ENCODE peak calls at places on chromosomes 13 and 19, in nine cellular contexts. P, W, M, R, B, H, T, U and A are unnamed samples. For H3K27me3, the result is how much of the 10 kb centered on the place peaks cover.

GRCh38 chr13:48976677-48977625 is 1.2 kb downstream of the FNDC3A start:
- DNase-seq in M (no peak), P (no peak), H (no peak), U (peak), W (no peak), T (peak), B (no peak), R (peak), A (no peak)

GRCh38 chr13:18949970-18950369 is 231.7 kb downstream of the TUBA3C start:
- DNase-seq in M (no peak), B (no peak), T (no peak), H (no peak), W (no peak), P (no peak), U (no peak), R (no peak), A (no peak)

GRCh38 chr13:46756977-46757376 is 40.0 kb downstream of the ESD start:
- DNase-seq in R (peak), U (no peak), H (no peak), M (no peak), T (no peak), W (no peak), P (no peak), B (no peak), A (no peak)

GRCh38 chr13:30224732-30225131 is 82.6 kb downstream of the KATNAL1 start:
- DNase-seq in M (no peak), U (peak), H (no peak), P (no peak), B (no peak), T (no peak), W (no peak), R (no peak), A (no peak)

GRCh38 chr13:76992548-76993001 is 694 bp downstream of the CLN5 start:
- DNase-seq in U (peak), M (no peak), B (no peak), R (peak), H (peak), W (peak), T (peak), P (peak), A (no peak)

GRCh38 chr13:93559718-93560117 is 333.1 kb downstream of the GPC6 start:
- DNase-seq in P (no peak), B (no peak), T (no peak), W (no peak), H (no peak), R (peak), U (peak), M (no peak), A (no peak)

GRCh38 chr13:33445024-33445423 is 159.5 kb upstream of the STARD13 start:
- DNase-seq in R (no peak), M (no peak), W (no peak), T (no peak), P (no peak), B (no peak), H (no peak), U (no peak), A (no peak)

GRCh38 chr19:35055715-35056179 is 14.2 kb downstream of the HPN start:
- DNase-seq in P (no peak), B (no peak), W (no peak), R (no peak), T (peak), U (no peak), M (no peak), H (peak), A (no peak)

GRCh38 chr13:36986462-36987240 is 12.5 kb downstream of the ALG5 start:
- DNase-seq in H (no peak), U (no peak), P (no peak), B (no peak), R (no peak), M (no peak), T (no peak), W (no peak), A (no peak)

GRCh38 chr19:17488593-17489391 is 18.5 kb downstream of the SLC27A1 start:
- DNase-seq in W (peak), U (no peak), B (no peak), T (no peak), M (peak), H (peak), R (peak), P (peak), A (no peak)

GRCh38 chr19:17847538-17848366 is at the start of gene JAK3:
- DNase-seq in M (no peak), R (peak), T (peak), B (peak), W (peak), H (peak), P (peak), U (no peak), A (peak)

GRCh38 chr13:76884571-76885202 is 1.5 kb downstream of the KCTD12 start:
- DNase-seq in P (no peak), T (no peak), U (peak), W (no peak), M (no peak), B (no peak), R (peak), H (no peak), A (no peak)

DNA sequence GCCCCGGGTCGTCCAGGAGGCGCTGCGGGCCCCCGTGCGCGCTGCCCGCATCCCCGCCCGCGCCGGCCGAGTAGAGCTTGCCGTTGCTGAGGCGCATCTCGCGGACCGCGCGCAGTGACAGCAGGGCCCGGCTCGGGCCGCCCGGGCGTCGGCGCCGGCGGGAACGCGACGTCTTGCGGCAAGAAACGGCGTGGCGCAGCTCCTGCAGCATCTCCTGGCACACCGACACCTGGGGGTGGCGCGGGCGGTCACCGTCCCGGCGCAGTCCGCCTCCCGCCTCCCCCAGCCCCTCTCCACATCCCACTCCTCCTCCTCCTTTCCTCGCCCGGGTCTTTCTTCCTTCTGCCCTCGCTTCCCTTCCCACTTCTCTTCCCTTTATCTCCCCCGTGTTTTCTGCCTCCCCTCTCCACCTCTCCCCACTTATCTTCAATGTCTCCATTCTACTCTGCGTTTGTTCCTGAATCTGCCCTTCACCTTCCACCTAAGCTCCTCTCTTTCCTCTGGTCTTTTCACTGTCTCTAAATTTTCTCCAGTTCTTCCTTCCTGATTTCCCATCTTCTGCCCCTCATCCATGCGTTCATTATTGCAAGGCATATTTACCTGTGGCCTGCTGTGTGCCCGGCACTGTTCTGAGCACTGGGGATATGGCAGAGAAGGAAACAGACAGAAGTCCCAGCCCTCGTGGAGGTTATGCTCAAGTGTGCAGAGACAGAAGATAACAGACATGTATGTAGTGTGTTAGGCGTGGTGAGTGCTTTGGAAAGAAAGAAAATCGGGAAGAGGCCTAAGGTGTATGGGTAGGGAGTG is 5.2 kb upstream of the ATP1A3 start:
- DNase-seq in R (no peak), H (peak), T (peak), U (no peak), B (no peak), M (no peak), W (no peak), P (no peak), A (no peak)
- H3K27me3 ChIP-seq in R (under half), H (under half), T (under half), U (under half), B (under half), M (under half), W (half or more), P (under half), A (under half)

DNA sequence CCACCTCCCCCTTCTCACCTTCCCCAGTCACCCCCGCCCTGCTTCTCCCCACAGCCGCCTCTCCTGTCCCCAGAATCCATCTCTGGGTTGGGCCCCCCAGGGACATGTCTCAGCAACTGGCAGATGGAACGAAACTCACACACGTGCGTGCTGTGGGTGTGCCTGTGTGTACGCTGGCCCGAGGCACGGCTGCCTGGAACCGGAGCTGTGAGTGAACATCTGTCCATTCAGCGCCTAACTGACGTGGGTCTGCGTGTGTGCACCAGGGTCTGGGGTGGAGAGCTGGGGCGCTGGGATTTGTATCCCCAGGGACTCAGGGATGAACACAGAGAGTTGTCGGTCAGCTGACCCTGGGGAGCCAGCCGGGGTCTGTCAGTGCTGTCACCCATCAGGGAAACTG is 752 bp upstream of the HAS1 start:
- DNase-seq in M (no peak), U (no peak), B (no peak), T (no peak), P (no peak), H (no peak), R (no peak), W (no peak), A (peak)
- H3K27ac ChIP-seq in M (no peak), U (no peak), B (no peak), T (peak), P (no peak), H (no peak), R (no peak), W (no peak), A (no peak)

DNA sequence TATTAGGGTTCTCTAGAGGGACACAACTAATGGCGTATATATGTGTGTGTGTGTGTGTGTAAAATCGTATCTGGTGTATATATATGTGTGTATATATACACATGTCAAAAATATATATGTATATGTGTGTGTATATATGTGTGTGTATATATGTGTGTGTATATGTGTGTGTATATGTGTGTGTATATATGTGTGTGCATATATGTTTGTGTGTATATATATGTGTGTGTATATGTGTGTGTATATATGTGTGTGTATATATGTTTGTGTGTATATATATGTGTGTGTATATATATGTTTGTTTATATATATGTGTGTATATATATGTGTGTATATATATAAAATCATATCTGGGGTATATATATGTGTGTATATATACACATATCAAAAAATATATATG is 5.4 kb upstream of the LILRB5 start:
- DNase-seq in U (no peak), M (no peak), T (no peak), R (no peak), H (no peak), B (no peak), P (no peak), W (no peak), A (no peak)
- H3K27me3 ChIP-seq in U (under half), M (under half), T (under half), R (under half), H (under half), B (under half), P (under half), W (under half), A (under half)

GRCh38 chr19:12997967-12998940 is 3.0 kb downstream of the NFIX start:
- DNase-seq in H (no peak), P (no peak), R (no peak), M (no peak), U (no peak), W (no peak), T (no peak), B (no peak), A (peak)
- H3K27ac ChIP-seq in H (no peak), P (peak), R (peak), M (peak), U (no peak), W (no peak), T (peak), B (peak), A (peak)

GRCh38 chr13:57036290-57036689 is 104.4 kb upstream of the PRR20A start:
- DNase-seq in M (no peak), U (no peak), P (no peak), W (no peak), B (no peak), H (no peak), R (no peak), T (no peak), A (no peak)

DNA sequence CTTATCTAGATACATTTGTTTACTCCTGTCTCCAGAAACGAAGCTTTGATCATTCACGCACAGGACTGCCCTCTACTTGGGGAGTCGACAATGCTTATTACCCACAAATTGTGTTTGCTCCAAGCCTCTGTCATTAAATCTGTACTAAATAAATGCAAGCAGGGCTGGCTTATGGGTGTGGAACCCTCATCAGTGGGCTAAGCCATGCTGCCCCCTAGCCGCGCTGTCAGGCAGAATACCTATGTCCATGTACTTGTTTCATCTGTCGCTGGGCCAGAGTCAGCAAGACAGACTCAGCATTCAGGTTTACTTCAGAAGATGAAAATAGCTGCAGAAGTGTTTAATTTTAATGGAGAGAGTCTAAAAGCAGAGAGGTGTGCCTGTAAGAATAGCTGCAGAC is 110.0 kb upstream of the PRR20A start:
- DNase-seq in B (no peak), T (no peak), M (no peak), W (no peak), P (no peak), R (no peak), U (no peak), H (no peak), A (no peak)
- H3K27me3 ChIP-seq in B (under half), T (under half), M (under half), W (under half), P (under half), R (under half), U (under half), H (under half), A (under half)

DNA sequence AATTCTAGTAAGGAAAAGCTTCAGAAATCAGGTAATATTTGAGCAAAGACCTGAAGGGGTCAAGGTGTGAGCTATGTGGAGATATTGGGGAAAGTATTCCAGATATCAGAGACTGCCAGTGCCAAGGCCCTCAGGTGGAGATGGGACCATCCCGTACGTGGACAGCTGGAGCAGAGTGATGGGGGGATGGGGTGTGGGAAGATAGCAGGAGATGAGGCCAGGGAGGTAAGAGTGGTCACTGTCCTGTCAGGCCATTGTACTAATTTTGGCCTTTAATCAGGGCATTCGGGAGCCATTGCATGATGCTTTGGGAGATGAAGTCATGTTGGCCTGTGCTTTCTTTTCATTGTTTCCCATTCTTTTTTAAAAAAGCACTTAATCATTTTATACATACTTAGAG is 13.1 kb upstream of the GPR18 start:
- DNase-seq in W (no peak), H (no peak), U (no peak), B (no peak), R (no peak), P (no peak), M (no peak), T (no peak), A (no peak)
- H3K27ac ChIP-seq in W (no peak), H (no peak), U (no peak), B (no peak), R (no peak), P (peak), M (peak), T (no peak), A (no peak)

GRCh38 chr13:58963321-58963720 is 1200.4 kb downstream of the DIAPH3 start:
- DNase-seq in R (no peak), B (no peak), H (no peak), T (no peak), M (no peak), P (no peak), W (no peak), U (peak), A (no peak)
- H3K27me3 ChIP-seq in R (under half), B (under half), H (under half), T (under half), M (under half), P (under half), W (under half), U (under half), A (under half)

GRCh38 chr13:113041821-113042335 is 63.7 kb upstream of the F7 start:
- DNase-seq in U (no peak), R (no peak), B (no peak), H (no peak), T (no peak), P (no peak), W (no peak), M (no peak), A (no peak)

GRCh38 chr13:113042456-113042855 is 63.1 kb upstream of the F7 start:
- DNase-seq in R (no peak), W (no peak), U (no peak), B (no peak), H (no peak), T (no peak), M (no peak), P (no peak), A (no peak)

GRCh38 chr13:113041293-113041690 is 64.3 kb upstream of the F7 start:
- DNase-seq in R (no peak), M (no peak), P (no peak), W (no peak), B (no peak), H (no peak), T (no peak), U (no peak), A (no peak)

GRCh38 chr13:113040597-113041292 is 64.8 kb upstream of the F7 start:
- DNase-seq in U (no peak), R (no peak), M (no peak), P (no peak), W (no peak), H (no peak), T (no peak), B (no peak), A (no peak)

DNA sequence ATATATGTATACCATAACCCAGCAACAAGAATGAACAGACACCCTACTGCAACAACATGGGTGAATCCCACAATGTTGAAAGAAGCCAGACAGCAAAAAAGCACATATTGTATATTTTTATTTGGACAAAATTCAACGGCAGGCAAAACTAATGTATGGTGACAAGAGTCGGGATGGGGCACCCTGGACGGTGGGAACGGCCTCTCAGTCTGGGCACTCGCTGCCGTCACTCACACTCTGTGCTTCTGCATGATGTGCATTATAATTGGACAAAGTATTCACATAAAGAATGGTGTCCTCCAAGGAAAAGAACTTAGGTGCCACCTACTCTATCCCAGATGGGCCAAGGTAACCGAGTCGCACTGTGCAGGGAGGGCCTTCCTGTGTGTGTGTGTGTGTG is 65.6 kb upstream of the F7 start:
- DNase-seq in H (no peak), R (no peak), U (no peak), W (no peak), M (no peak), T (no peak), P (no peak), B (no peak), A (no peak)
- H3K27ac ChIP-seq in H (no peak), R (no peak), U (no peak), W (no peak), M (no peak), T (no peak), P (no peak), B (no peak), A (no peak)

DNA sequence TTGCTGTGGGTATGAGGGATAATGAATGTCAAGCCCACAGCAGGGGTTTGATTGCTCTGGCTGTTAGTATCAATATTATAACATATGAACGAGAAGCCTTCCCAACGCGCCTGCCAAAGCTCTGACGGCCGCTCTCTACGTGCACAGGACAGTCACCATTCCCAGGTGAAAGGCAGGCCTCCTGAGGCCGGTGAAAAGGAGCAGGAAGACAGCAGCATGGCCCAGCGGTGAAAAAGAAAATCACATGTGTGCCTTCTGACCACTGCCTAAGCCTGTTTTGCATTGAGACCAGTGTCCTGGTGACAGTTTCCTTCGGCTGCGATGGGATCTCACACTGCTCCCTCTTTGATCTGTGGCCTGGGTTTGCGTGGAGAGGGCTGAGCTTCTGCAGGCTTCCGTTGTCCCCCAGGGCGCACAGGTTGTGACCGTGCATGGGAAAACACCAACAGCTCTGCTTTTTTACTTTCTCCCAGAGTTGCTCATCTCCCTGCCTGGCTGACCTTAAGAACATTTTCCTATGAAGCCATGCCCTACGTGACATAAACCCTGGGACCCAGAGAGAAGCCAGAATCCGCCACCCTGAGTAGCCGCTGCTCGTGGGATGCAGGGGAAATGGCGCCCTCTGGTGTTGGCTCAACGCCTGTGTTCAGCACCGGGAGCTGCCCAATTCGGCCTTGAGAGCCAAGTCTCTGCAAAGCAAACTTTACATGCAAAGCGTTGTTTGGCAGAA is 112.0 kb upstream of the GPR12 start:
- DNase-seq in W (peak), T (peak), B (no peak), P (no peak), U (no peak), H (peak), R (peak), M (no peak), A (peak)
- H3K27me3 ChIP-seq in W (under half), T (under half), B (under half), P (under half), U (under half), H (under half), R (under half), M (under half), A (under half)